ENCODE peak calls at places on chromosomes 4 and X, in five cellular contexts. C is fibroblast of villous mesenchyme, E is HCT116, F is left cardiac atrium, M is cardiac muscle cell. J is an unnamed sample.

GRCh38 chr4:171650543-171650942 is 162.7 kb upstream of the GALNTL6 start:
- DNase-seq in C (no peak), E (no peak), F (no peak), M (no peak), J (no peak)

GRCh38 chrX:105564536-105564935 is 257.8 kb upstream of the NRK start:
- DNase-seq in C (peak; percentile 60), E (no peak), F (no peak), M (peak; percentile 84), J (no peak)

GRCh38 chr4:108383157-108383556 is 214.4 kb upstream of the LEF1 start:
- DNase-seq in C (no peak), E (no peak), F (no peak), M (no peak), J (no peak)

GRCh38 chrX:119667111-119667928 is 25.6 kb downstream of the SEPTIN6 start:
- DNase-seq in C (no peak), E (no peak), F (peak; percentile 46), M (peak; percentile 61), J (no peak)

GRCh38 chr4:61911313-61911756 is 711.2 kb downstream of the ADGRL3 start:
- DNase-seq in C (no peak), E (no peak), F (no peak), M (no peak), J (no peak)

GRCh38 chr4:30718021-30718888 is 1.9 kb upstream of the PCDH7 start:
- DNase-seq in C (peak; percentile 49), E (no peak), F (peak; percentile 72), M (peak; percentile 24), J (peak; percentile 82)

GRCh38 chrX:18410038-18410437 is 15.4 kb upstream of the CDKL5 start:
- DNase-seq in C (peak; percentile 30), E (peak; percentile 21), F (no peak), M (peak; percentile 58), J (peak; percentile 35)

GRCh38 chr4:46124773-46125172 is 919 bp upstream of the GABRG1 start:
- DNase-seq in C (no peak), E (no peak), F (no peak), M (no peak), J (peak; percentile 64)

GRCh38 chr4:153207027-153207426 is 2.8 kb downstream of the TRIM2 start:
- DNase-seq in C (no peak), E (no peak), F (no peak), M (no peak), J (no peak)

GRCh38 chrX:132740316-132741123 is 217.9 kb downstream of the HS6ST2 start:
- DNase-seq in C (no peak), E (no peak), F (no peak), M (peak; percentile 6), J (no peak)

GRCh38 chr4:140267576-140267975 is 105.9 kb upstream of the SCOC start:
- DNase-seq in C (no peak), E (no peak), F (peak; percentile 23), M (no peak), J (no peak)

GRCh38 chr4:37675587-37676290 is 10.4 kb downstream of the RELL1 start:
- DNase-seq in C (no peak), E (no peak), F (no peak), M (no peak), J (no peak)

GRCh38 chrX:18883961-18884765 is 99.8 kb downstream of the PHKA2 start:
- DNase-seq in C (no peak), E (no peak), F (no peak), M (no peak), J (no peak)

GRCh38 chrX:679161-679979 is 48.8 kb downstream of the SHOX start:
- DNase-seq in C (no peak), E (no peak), F (no peak), M (no peak), J (no peak)

GRCh38 chrX:134237363-134237702 is 351 bp downstream of the CCDC160 start:
- DNase-seq in C (no peak), E (no peak), F (no peak), M (no peak), J (no peak)

GRCh38 chr4:175671491-175671934 is 140.6 kb downstream of the GPM6A start:
- DNase-seq in C (no peak), E (no peak), F (no peak), M (no peak), J (peak; percentile 65)

GRCh38 chrX:37685452-37686347 is at the start of gene XK:
- DNase-seq in C (peak; percentile 7), E (peak; percentile 71), F (peak; percentile 53), M (peak; percentile 25), J (peak; percentile 38)

GRCh38 chr4:82431026-82431745 is 796 bp downstream of the ENOPH1 start:
- DNase-seq in C (no peak), E (no peak), F (no peak), M (peak; percentile 32), J (no peak)

GRCh38 chr4:6093671-6094070 is 75.4 kb upstream of the C4orf50 start:
- DNase-seq in C (no peak), E (no peak), F (no peak), M (no peak), J (no peak)

GRCh38 chrX:107787827-107788226 is 10.3 kb downstream of the NCBP2L start:
- DNase-seq in C (no peak), E (no peak), F (no peak), M (peak; percentile 4), J (no peak)

GRCh38 chr4:1079711-1080265 is 33.6 kb downstream of the RNF212 start:
- DNase-seq in C (no peak), E (no peak), F (no peak), M (no peak), J (no peak)

GRCh38 chr4:144801731-144802130 is 155.8 kb downstream of the HHIP start:
- DNase-seq in C (no peak), E (no peak), F (no peak), M (peak; percentile 37), J (no peak)

GRCh38 chr4:10164877-10165283 is 48.3 kb upstream of the WDR1 start:
- DNase-seq in C (peak; percentile 38), E (peak; percentile 44), F (no peak), M (peak; percentile 77), J (peak; percentile 51)

GRCh38 chr4:8106451-8107025 is 52.1 kb downstream of the ABLIM2 start:
- DNase-seq in C (no peak), E (no peak), F (no peak), M (no peak), J (no peak)

GRCh38 chrX:45850775-45851433 is 650.2 kb upstream of the DIPK2B start:
- DNase-seq in C (peak; percentile 47), E (no peak), F (peak; percentile 25), M (peak; percentile 42), J (peak; percentile 4)

GRCh38 chr4:114827651-114828050 is 229.0 kb downstream of the UGT8 start:
- DNase-seq in C (no peak), E (no peak), F (no peak), M (no peak), J (no peak)

GRCh38 chr4:184879251-184879650 is 53.5 kb upstream of the ACSL1 start:
- DNase-seq in C (no peak), E (no peak), F (no peak), M (no peak), J (no peak)

GRCh38 chr4:165394275-165394674 is 15.5 kb downstream of the CPE start:
- DNase-seq in C (peak; percentile 23), E (no peak), F (no peak), M (peak; percentile 54), J (no peak)

GRCh38 chr4:84498203-84499026 is 677 bp downstream of the NKX6-1 start:
- DNase-seq in C (peak; percentile 14), E (peak; percentile 8), F (peak; percentile 31), M (peak; percentile 35), J (no peak)

GRCh38 chrX:34563809-34564208 is 93.3 kb downstream of the TMEM47 start:
- DNase-seq in C (no peak), E (no peak), F (no peak), M (no peak), J (no peak)

GRCh38 chr4:15007201-15007600 is 4.9 kb downstream of the CPEB2 start:
- DNase-seq in C (no peak), E (no peak), F (no peak), M (no peak), J (peak; percentile 5)

GRCh38 chr4:187108846-187109245 is 385.2 kb upstream of the FAT1 start:
- DNase-seq in C (no peak), E (no peak), F (no peak), M (no peak), J (no peak)

GRCh38 chr4:650951-651883 is 22.9 kb downstream of the ATP5ME start:
- DNase-seq in C (no peak), E (no peak), F (no peak), M (no peak), J (peak; percentile 89)